ENCODE peak calls at places on chromosome X, in five cellular contexts. J is LoVo, Q is endothelial cell, O is EL, N is NCI-H1092. C is an unnamed sample.
A peak's percentile ranks its signal among the peaks of the same experiment; 100 is the strongest.

GRCh38 chrX:54639018-54639345 is 109.0 kb downstream of the GNL3L start:
- DNase-seq in J (no peak), Q (no peak), O (no peak), N (no peak), C (no peak)

GRCh38 chrX:96438803-96439202 is 245.8 kb upstream of the DIAPH2 start:
- DNase-seq in J (no peak), Q (no peak), O (no peak), N (no peak), C (no peak)

GRCh38 chrX:118603981-118604380 is 108.4 kb downstream of the DOCK11 start:
- DNase-seq in J (peak; percentile 56), Q (peak; percentile 38), O (peak; percentile 63), N (peak; percentile 72), C (peak; percentile 75)

GRCh38 chrX:49850028-49850427 is 20.9 kb downstream of the PAGE4 start:
- DNase-seq in J (no peak), Q (no peak), O (no peak), N (no peak), C (no peak)

GRCh38 chrX:120316587-120317283 is 5.5 kb upstream of the TMEM255A start:
- DNase-seq in J (peak; percentile 14), Q (no peak), O (peak; percentile 39), N (no peak), C (peak; percentile 76)

GRCh38 chrX:118116308-118117068 is at the start of gene KLHL13:
- DNase-seq in J (peak; percentile 7), Q (peak; percentile 25), O (peak; percentile 6), N (peak; percentile 23), C (no peak)

GRCh38 chrX:70042399-70043371 is 7.1 kb downstream of the AWAT2 start:
- DNase-seq in J (no peak), Q (no peak), O (peak; percentile 23), N (no peak), C (peak; percentile 21)

GRCh38 chrX:57821703-57822375 is 88.4 kb downstream of the ZXDA start:
- DNase-seq in J (peak; percentile 41), Q (peak; percentile 18), O (peak; percentile 41), N (peak; percentile 45), C (peak; percentile 74)

GRCh38 chrX:77143907-77144306 is 303.3 kb upstream of the FGF16 start:
- DNase-seq in J (no peak), Q (no peak), O (no peak), N (no peak), C (no peak)

GRCh38 chrX:71143508-71143907 is 1.1 kb upstream of the NLGN3 start:
- DNase-seq in J (no peak), Q (no peak), O (no peak), N (no peak), C (no peak)

GRCh38 chrX:13756381-13756780 is 21.8 kb downstream of the OFD1 start:
- DNase-seq in J (no peak), Q (no peak), O (no peak), N (no peak), C (no peak)

GRCh38 chrX:148552775-148553174 is 52.4 kb downstream of the AFF2 start:
- DNase-seq in J (no peak), Q (no peak), O (no peak), N (no peak), C (peak; percentile 23)

GRCh38 chrX:104335765-104336164 is 81.0 kb upstream of the ESX1 start:
- DNase-seq in J (no peak), Q (no peak), O (peak; percentile 82), N (no peak), C (no peak)

GRCh38 chrX:13401724-13402123 is 81.9 kb upstream of the ATXN3L start:
- DNase-seq in J (no peak), Q (no peak), O (no peak), N (no peak), C (no peak)

GRCh38 chrX:125203737-125204578 is 115.7 kb upstream of the TEX13C start:
- DNase-seq in J (no peak), Q (peak; percentile 30), O (no peak), N (no peak), C (no peak)

GRCh38 chrX:110992611-110993010 is 103.4 kb upstream of the PAK3 start:
- DNase-seq in J (peak; percentile 9), Q (peak; percentile 12), O (peak; percentile 2), N (peak; percentile 8), C (peak; percentile 60)

GRCh38 chrX:53186363-53186762 is 38.6 kb downstream of the KDM5C start:
- DNase-seq in J (peak; percentile 5), Q (no peak), O (peak; percentile 37), N (no peak), C (no peak)

GRCh38 chrX:21985332-21985777 is 44.8 kb downstream of the SMS start:
- DNase-seq in J (peak; percentile 32), Q (peak; percentile 56), O (peak; percentile 69), N (peak; percentile 44), C (peak; percentile 93)

GRCh38 chrX:44906542-44906941 is 33.6 kb downstream of the KDM6A start:
- DNase-seq in J (no peak), Q (no peak), O (no peak), N (no peak), C (no peak)

GRCh38 chrX:43785930-43786591 is 96.2 kb downstream of the MAOB start:
- DNase-seq in J (no peak), Q (no peak), O (no peak), N (no peak), C (no peak)

GRCh38 chrX:153459976-153460375 is 10.4 kb downstream of the HAUS7 start:
- DNase-seq in J (no peak), Q (no peak), O (peak; percentile 83), N (no peak), C (no peak)

GRCh38 chrX:112808651-112809050 is 32.0 kb downstream of the AMOT start:
- DNase-seq in J (no peak), Q (no peak), O (no peak), N (no peak), C (no peak)

GRCh38 chrX:104112326-104112951 is at the start of gene ZCCHC18:
- DNase-seq in J (peak; percentile 11), Q (peak; percentile 66), O (peak; percentile 58), N (peak; percentile 79), C (no peak)

GRCh38 chrX:150044556-150044955 is 106.3 kb upstream of the EOLA2 start:
- DNase-seq in J (no peak), Q (no peak), O (peak; percentile 40), N (no peak), C (no peak)

GRCh38 chrX:39953879-39954278 is 143.9 kb downstream of the BCOR start:
- DNase-seq in J (peak; percentile 87), Q (no peak), O (no peak), N (no peak), C (peak; percentile 71)

GRCh38 chrX:27575565-27575964 is 14.6 kb upstream of the DCAF8L2 start:
- DNase-seq in J (no peak), Q (no peak), O (no peak), N (no peak), C (no peak)

GRCh38 chrX:37697169-37697760 is 11.7 kb downstream of the XK start:
- DNase-seq in J (no peak), Q (no peak), O (no peak), N (no peak), C (no peak)

C was measured in HT-29.